ENCODE peak calls at places on chromosomes 12 and 14, in four cellular contexts. One of them, this sample, is unnamed. For H3K4me1, the result is how much of the 10 kb centered on the place peaks cover.

GRCh38 chr12:130491421-130492357 is 154.0 kb downstream of the PIWIL1 start:
- DNase-seq in effector memory CD4-positive, alpha-beta T cell: no peak
- DNase-seq in fibroblast of lung: no peak
- DNase-seq in CD4-positive, CD25-positive, alpha-beta regulatory T cell: no peak
- DNase-seq in this sample: no peak

GRCh38 chr14:30177776-30178175 is 250.1 kb upstream of the PRKD1 start:
- DNase-seq in effector memory CD4-positive, alpha-beta T cell: no peak
- DNase-seq in fibroblast of lung: no peak
- DNase-seq in CD4-positive, CD25-positive, alpha-beta regulatory T cell: no peak
- DNase-seq in this sample: no peak

GRCh38 chr12:1776139-1776975 is 44.0 kb upstream of the LRTM2 start:
- DNase-seq in effector memory CD4-positive, alpha-beta T cell: no peak
- DNase-seq in fibroblast of lung: peak
- DNase-seq in CD4-positive, CD25-positive, alpha-beta regulatory T cell: no peak
- DNase-seq in this sample: no peak

GRCh38 chr12:46554461-46554860 is 181.9 kb upstream of the SLC38A2 start:
- DNase-seq in effector memory CD4-positive, alpha-beta T cell: no peak
- DNase-seq in fibroblast of lung: no peak
- DNase-seq in CD4-positive, CD25-positive, alpha-beta regulatory T cell: no peak
- DNase-seq in this sample: no peak

GRCh38 chr14:51335521-51335920 is 95.5 kb downstream of the TMX1 start:
- DNase-seq in effector memory CD4-positive, alpha-beta T cell: no peak
- DNase-seq in fibroblast of lung: peak
- DNase-seq in CD4-positive, CD25-positive, alpha-beta regulatory T cell: no peak
- DNase-seq in this sample: no peak

GRCh38 chr14:85344847-85345591 is 184.9 kb upstream of the FLRT2 start:
- DNase-seq in effector memory CD4-positive, alpha-beta T cell: no peak
- DNase-seq in fibroblast of lung: no peak
- DNase-seq in CD4-positive, CD25-positive, alpha-beta regulatory T cell: no peak
- DNase-seq in this sample: no peak

GRCh38 chr14:49992901-49993335 is 100.0 kb downstream of the ARF6 start:
- DNase-seq in effector memory CD4-positive, alpha-beta T cell: no peak
- DNase-seq in fibroblast of lung: peak
- DNase-seq in CD4-positive, CD25-positive, alpha-beta regulatory T cell: peak
- DNase-seq in this sample: no peak

GRCh38 chr12:74328623-74329022 is 209.0 kb upstream of the ATXN7L3B start:
- DNase-seq in effector memory CD4-positive, alpha-beta T cell: no peak
- DNase-seq in fibroblast of lung: peak
- DNase-seq in CD4-positive, CD25-positive, alpha-beta regulatory T cell: no peak
- DNase-seq in this sample: no peak

GRCh38 chr12:24929953-24930352 is 18.9 kb downstream of the BCAT1 start:
- DNase-seq in effector memory CD4-positive, alpha-beta T cell: no peak
- DNase-seq in fibroblast of lung: no peak
- DNase-seq in CD4-positive, CD25-positive, alpha-beta regulatory T cell: no peak
- DNase-seq in this sample: no peak

GRCh38 chr12:48002179-48002601 is 2.1 kb downstream of the COL2A1 start:
- DNase-seq in effector memory CD4-positive, alpha-beta T cell: no peak
- DNase-seq in fibroblast of lung: peak
- DNase-seq in CD4-positive, CD25-positive, alpha-beta regulatory T cell: no peak
- DNase-seq in this sample: no peak

GRCh38 chr12:12563529-12563928 is 866 bp upstream of the DUSP16 start:
- DNase-seq in effector memory CD4-positive, alpha-beta T cell: no peak
- DNase-seq in fibroblast of lung: peak
- DNase-seq in CD4-positive, CD25-positive, alpha-beta regulatory T cell: no peak
- DNase-seq in this sample: no peak

GRCh38 chr14:58639842-58640484 is 2.2 kb downstream of the DACT1 start:
- DNase-seq in effector memory CD4-positive, alpha-beta T cell: no peak
- DNase-seq in fibroblast of lung: peak
- DNase-seq in CD4-positive, CD25-positive, alpha-beta regulatory T cell: no peak
- DNase-seq in this sample: peak

GRCh38 chr12:55697686-55698085 is 10.0 kb downstream of the ITGA7 start:
- DNase-seq in effector memory CD4-positive, alpha-beta T cell: no peak
- DNase-seq in fibroblast of lung: no peak
- DNase-seq in CD4-positive, CD25-positive, alpha-beta regulatory T cell: no peak
- DNase-seq in this sample: no peak

GRCh38 chr12:93616584-93617101 is 44.2 kb downstream of the SOCS2 start:
- DNase-seq in effector memory CD4-positive, alpha-beta T cell: no peak
- DNase-seq in fibroblast of lung: peak
- DNase-seq in CD4-positive, CD25-positive, alpha-beta regulatory T cell: no peak
- DNase-seq in this sample: no peak

GRCh38 chr14:100736269-100737180 is 9.8 kb downstream of the DLK1 start:
- DNase-seq in effector memory CD4-positive, alpha-beta T cell: no peak
- DNase-seq in fibroblast of lung: no peak
- DNase-seq in CD4-positive, CD25-positive, alpha-beta regulatory T cell: no peak
- DNase-seq in this sample: no peak

GRCh38 chr12:93167841-93168492 is 209.8 kb upstream of the NUDT4 start:
- DNase-seq in effector memory CD4-positive, alpha-beta T cell: no peak
- DNase-seq in fibroblast of lung: peak
- DNase-seq in CD4-positive, CD25-positive, alpha-beta regulatory T cell: peak
- DNase-seq in this sample: peak

GRCh38 chr14:30283822-30284446 is 275.0 kb upstream of the G2E3 start:
- DNase-seq in effector memory CD4-positive, alpha-beta T cell: no peak
- DNase-seq in fibroblast of lung: peak
- DNase-seq in CD4-positive, CD25-positive, alpha-beta regulatory T cell: peak
- DNase-seq in this sample: peak

GRCh38 chr14:93041002-93041401 is 74.7 kb downstream of the ITPK1 start:
- DNase-seq in effector memory CD4-positive, alpha-beta T cell: no peak
- DNase-seq in fibroblast of lung: no peak
- DNase-seq in CD4-positive, CD25-positive, alpha-beta regulatory T cell: no peak
- DNase-seq in this sample: no peak

GRCh38 chr14:93041830-93042229 is 73.9 kb downstream of the ITPK1 start:
- DNase-seq in effector memory CD4-positive, alpha-beta T cell: no peak
- DNase-seq in fibroblast of lung: no peak
- DNase-seq in CD4-positive, CD25-positive, alpha-beta regulatory T cell: no peak
- DNase-seq in this sample: no peak

GRCh38 chr14:93039649-93040315 is 75.9 kb downstream of the ITPK1 start:
- DNase-seq in effector memory CD4-positive, alpha-beta T cell: no peak
- DNase-seq in fibroblast of lung: no peak
- DNase-seq in CD4-positive, CD25-positive, alpha-beta regulatory T cell: no peak
- DNase-seq in this sample: no peak

GRCh38 chr14:93042968-93043940 is 72.5 kb downstream of the ITPK1 start:
- DNase-seq in effector memory CD4-positive, alpha-beta T cell: no peak
- DNase-seq in fibroblast of lung: peak
- DNase-seq in CD4-positive, CD25-positive, alpha-beta regulatory T cell: no peak
- DNase-seq in this sample: no peak

DNA sequence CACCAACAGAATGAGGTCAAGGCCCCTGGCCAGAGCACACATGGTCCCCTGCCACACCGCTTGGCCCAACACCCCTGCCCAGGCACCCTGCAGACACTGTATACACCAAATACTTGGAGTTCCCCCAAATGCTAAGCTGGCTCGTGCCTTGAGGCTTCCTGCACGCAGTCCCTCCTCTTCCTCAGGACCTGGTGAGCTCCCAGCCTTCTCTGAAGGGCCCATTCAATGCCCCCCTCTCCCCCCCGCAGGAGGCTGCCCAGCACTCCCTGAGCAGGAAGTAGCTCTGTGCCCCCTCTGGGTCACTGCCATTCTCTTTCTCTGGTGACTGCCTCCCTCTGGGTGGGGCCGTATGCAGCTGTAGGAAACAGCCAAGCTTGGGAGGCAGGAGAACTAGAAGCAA is 75.3 kb downstream of the ITPK1 start:
- DNase-seq in effector memory CD4-positive, alpha-beta T cell: no peak
- DNase-seq in fibroblast of lung: no peak
- DNase-seq in CD4-positive, CD25-positive, alpha-beta regulatory T cell: no peak
- DNase-seq in this sample: no peak
- H3K4me1 ChIP-seq in effector memory CD4-positive, alpha-beta T cell: under half
- H3K4me1 ChIP-seq in fibroblast of lung: under half
- H3K4me1 ChIP-seq in CD4-positive, CD25-positive, alpha-beta regulatory T cell: under half
- H3K4me1 ChIP-seq in this sample: under half

GRCh38 chr12:52182898-52183543 is 8.8 kb downstream of the KRT80 start:
- DNase-seq in effector memory CD4-positive, alpha-beta T cell: no peak
- DNase-seq in fibroblast of lung: peak
- DNase-seq in CD4-positive, CD25-positive, alpha-beta regulatory T cell: no peak
- DNase-seq in this sample: no peak

GRCh38 chr12:52182456-52182855 is 9.4 kb downstream of the KRT80 start:
- DNase-seq in effector memory CD4-positive, alpha-beta T cell: no peak
- DNase-seq in fibroblast of lung: no peak
- DNase-seq in CD4-positive, CD25-positive, alpha-beta regulatory T cell: no peak
- DNase-seq in this sample: no peak

GRCh38 chr12:52180971-52181628 is 10.7 kb downstream of the KRT80 start:
- DNase-seq in effector memory CD4-positive, alpha-beta T cell: no peak
- DNase-seq in fibroblast of lung: peak
- DNase-seq in CD4-positive, CD25-positive, alpha-beta regulatory T cell: no peak
- DNase-seq in this sample: no peak

GRCh38 chr12:52183544-52183910 is 8.3 kb downstream of the KRT80 start:
- DNase-seq in effector memory CD4-positive, alpha-beta T cell: no peak
- DNase-seq in fibroblast of lung: peak
- DNase-seq in CD4-positive, CD25-positive, alpha-beta regulatory T cell: no peak
- DNase-seq in this sample: no peak

DNA sequence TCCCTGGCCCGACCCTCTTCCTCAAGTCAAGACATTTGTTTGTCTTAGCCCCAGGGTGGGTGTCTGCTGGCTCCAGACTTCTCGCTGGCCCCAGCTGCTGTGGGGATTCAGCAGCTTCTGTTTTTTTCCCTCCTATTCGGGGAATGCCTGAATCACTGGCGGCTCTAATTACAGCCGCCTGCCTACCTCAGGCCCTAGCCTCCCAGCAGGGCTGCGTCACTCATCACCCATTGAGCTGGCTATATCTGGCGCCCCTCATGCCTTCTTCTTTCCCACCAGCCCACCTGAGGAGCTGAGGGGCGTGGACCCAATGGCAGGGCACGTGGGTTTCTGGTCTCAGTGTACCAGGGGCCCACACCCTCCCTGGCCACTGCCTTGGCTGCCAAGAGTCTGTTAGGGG is 10.1 kb downstream of the KRT80 start:
- DNase-seq in effector memory CD4-positive, alpha-beta T cell: no peak
- DNase-seq in fibroblast of lung: peak
- DNase-seq in CD4-positive, CD25-positive, alpha-beta regulatory T cell: no peak
- DNase-seq in this sample: no peak
- H3K4me1 ChIP-seq in effector memory CD4-positive, alpha-beta T cell: under half
- H3K4me1 ChIP-seq in fibroblast of lung: under half
- H3K4me1 ChIP-seq in CD4-positive, CD25-positive, alpha-beta regulatory T cell: under half
- H3K4me1 ChIP-seq in this sample: under half

GRCh38 chr12:79423560-79423959 is 267.2 kb downstream of the PAWR start:
- DNase-seq in effector memory CD4-positive, alpha-beta T cell: no peak
- DNase-seq in fibroblast of lung: no peak
- DNase-seq in CD4-positive, CD25-positive, alpha-beta regulatory T cell: no peak
- DNase-seq in this sample: no peak
- H3K4me1 ChIP-seq in effector memory CD4-positive, alpha-beta T cell: under half
- H3K4me1 ChIP-seq in fibroblast of lung: under half
- H3K4me1 ChIP-seq in CD4-positive, CD25-positive, alpha-beta regulatory T cell: under half
- H3K4me1 ChIP-seq in this sample: under half

GRCh38 chr14:93957333-93957710 is 19.0 kb downstream of the ASB2 start:
- DNase-seq in effector memory CD4-positive, alpha-beta T cell: no peak
- DNase-seq in fibroblast of lung: no peak
- DNase-seq in CD4-positive, CD25-positive, alpha-beta regulatory T cell: no peak
- DNase-seq in this sample: peak
- H3K4me1 ChIP-seq in effector memory CD4-positive, alpha-beta T cell: half or more
- H3K4me1 ChIP-seq in fibroblast of lung: under half
- H3K4me1 ChIP-seq in CD4-positive, CD25-positive, alpha-beta regulatory T cell: half or more
- H3K4me1 ChIP-seq in this sample: half or more

DNA sequence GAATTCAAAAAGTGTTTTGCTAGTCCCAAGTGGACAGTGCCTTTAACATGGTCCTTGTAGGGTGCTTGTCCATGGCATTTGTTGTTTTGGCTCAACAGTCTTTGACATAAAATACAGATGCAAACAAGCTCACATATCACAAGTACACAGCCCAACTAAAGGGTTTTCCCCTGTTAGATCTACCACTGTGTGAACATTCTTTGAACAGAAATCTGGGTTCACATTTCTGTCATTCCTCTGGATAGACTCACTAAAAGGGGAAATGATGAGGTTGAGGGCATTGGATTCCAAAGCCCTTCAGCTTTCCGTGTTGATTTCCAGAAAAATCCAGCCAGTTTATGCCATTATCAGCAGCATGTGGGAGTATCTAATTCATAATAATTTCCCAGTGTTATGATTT is 54.1 kb downstream of the EP400 start:
- DNase-seq in effector memory CD4-positive, alpha-beta T cell: no peak
- DNase-seq in fibroblast of lung: peak
- DNase-seq in CD4-positive, CD25-positive, alpha-beta regulatory T cell: no peak
- DNase-seq in this sample: no peak
- H3K4me1 ChIP-seq in effector memory CD4-positive, alpha-beta T cell: under half
- H3K4me1 ChIP-seq in fibroblast of lung: under half
- H3K4me1 ChIP-seq in CD4-positive, CD25-positive, alpha-beta regulatory T cell: under half
- H3K4me1 ChIP-seq in this sample: under half

DNA sequence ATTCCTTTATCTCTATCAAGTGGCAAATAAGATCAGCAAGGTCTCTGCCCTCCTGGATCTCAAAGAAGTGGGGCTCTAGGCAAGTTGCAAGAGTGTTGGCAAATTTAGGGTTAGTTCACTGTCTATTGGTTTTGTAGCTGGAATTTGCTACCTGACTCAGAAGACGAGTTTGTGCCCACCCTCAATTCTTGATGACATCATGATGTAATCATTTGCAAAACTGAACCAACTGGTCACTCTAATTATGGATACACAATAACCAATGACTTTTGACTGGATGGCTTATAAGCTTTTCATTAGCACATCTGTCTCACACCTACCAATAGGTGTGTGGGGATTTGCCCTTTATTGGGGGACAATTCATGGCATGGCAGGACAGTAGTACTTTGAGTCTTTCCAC is 4.6 kb downstream of the TMEM233 start:
- DNase-seq in effector memory CD4-positive, alpha-beta T cell: no peak
- DNase-seq in fibroblast of lung: no peak
- DNase-seq in CD4-positive, CD25-positive, alpha-beta regulatory T cell: no peak
- DNase-seq in this sample: no peak
- H3K4me1 ChIP-seq in effector memory CD4-positive, alpha-beta T cell: under half
- H3K4me1 ChIP-seq in fibroblast of lung: under half
- H3K4me1 ChIP-seq in CD4-positive, CD25-positive, alpha-beta regulatory T cell: under half
- H3K4me1 ChIP-seq in this sample: under half

DNA sequence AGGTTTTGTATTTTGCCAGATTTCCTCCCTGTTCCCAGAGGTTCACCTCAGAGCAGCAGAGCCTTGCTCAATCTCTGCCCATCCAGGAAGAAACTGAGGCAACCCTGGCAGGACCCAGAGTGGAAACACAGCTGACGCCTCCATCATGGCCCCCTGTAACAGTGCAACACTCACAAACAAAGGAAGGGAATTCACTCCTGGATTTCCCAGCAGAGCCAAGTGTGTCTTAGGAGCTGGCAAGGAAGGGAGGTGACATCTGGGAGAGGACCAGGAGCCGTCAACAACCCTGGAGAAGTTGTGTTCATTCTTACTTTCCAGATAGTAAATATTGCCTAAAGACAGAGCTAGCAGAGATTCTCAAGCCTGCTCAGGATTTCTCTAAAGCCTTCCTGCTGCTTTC is 73.7 kb downstream of the IRF2BPL start:
- DNase-seq in effector memory CD4-positive, alpha-beta T cell: no peak
- DNase-seq in fibroblast of lung: no peak
- DNase-seq in CD4-positive, CD25-positive, alpha-beta regulatory T cell: no peak
- DNase-seq in this sample: no peak
- H3K4me1 ChIP-seq in effector memory CD4-positive, alpha-beta T cell: half or more
- H3K4me1 ChIP-seq in fibroblast of lung: under half
- H3K4me1 ChIP-seq in CD4-positive, CD25-positive, alpha-beta regulatory T cell: half or more
- H3K4me1 ChIP-seq in this sample: under half

GRCh38 chr12:75783093-75783877 is 248.3 kb downstream of the PHLDA1 start:
- DNase-seq in effector memory CD4-positive, alpha-beta T cell: no peak
- DNase-seq in fibroblast of lung: peak
- DNase-seq in CD4-positive, CD25-positive, alpha-beta regulatory T cell: no peak
- DNase-seq in this sample: no peak
- H3K4me1 ChIP-seq in effector memory CD4-positive, alpha-beta T cell: under half
- H3K4me1 ChIP-seq in fibroblast of lung: under half
- H3K4me1 ChIP-seq in CD4-positive, CD25-positive, alpha-beta regulatory T cell: under half
- H3K4me1 ChIP-seq in this sample: under half

GRCh38 chr14:81931828-81932227 is 398.2 kb upstream of the SEL1L start:
- DNase-seq in effector memory CD4-positive, alpha-beta T cell: no peak
- DNase-seq in fibroblast of lung: no peak
- DNase-seq in CD4-positive, CD25-positive, alpha-beta regulatory T cell: no peak
- DNase-seq in this sample: no peak

GRCh38 chr14:81927069-81927468 is 393.4 kb upstream of the SEL1L start:
- DNase-seq in effector memory CD4-positive, alpha-beta T cell: no peak
- DNase-seq in fibroblast of lung: no peak
- DNase-seq in CD4-positive, CD25-positive, alpha-beta regulatory T cell: no peak
- DNase-seq in this sample: no peak
- H3K4me1 ChIP-seq in effector memory CD4-positive, alpha-beta T cell: under half
- H3K4me1 ChIP-seq in fibroblast of lung: under half
- H3K4me1 ChIP-seq in CD4-positive, CD25-positive, alpha-beta regulatory T cell: under half
- H3K4me1 ChIP-seq in this sample: under half

GRCh38 chr14:68552597-68552996 is 240.3 kb downstream of the ZFP36L1 start:
- DNase-seq in effector memory CD4-positive, alpha-beta T cell: no peak
- DNase-seq in fibroblast of lung: peak
- DNase-seq in CD4-positive, CD25-positive, alpha-beta regulatory T cell: no peak
- DNase-seq in this sample: peak
- H3K4me1 ChIP-seq in effector memory CD4-positive, alpha-beta T cell: under half
- H3K4me1 ChIP-seq in fibroblast of lung: under half
- H3K4me1 ChIP-seq in CD4-positive, CD25-positive, alpha-beta regulatory T cell: under half
- H3K4me1 ChIP-seq in this sample: under half

This sample was measured in OCI-LY7.